ENCODE peak calls at places on chromosomes 4 and X, in four cellular contexts. E is epithelial cell of esophagus, S is dorsolateral prefrontal cortex, Z is Calu3. C is an unnamed sample.

GRCh38 chr4:80393246-80393969 is 57.9 kb downstream of the CFAP299 start:
- DNase-seq in E (peak; percentile 89), Z (no peak), S (no peak), C (no peak)

GRCh38 chr4:158043971-158044618 is 128.7 kb downstream of the GASK1B start:
- DNase-seq in S (no peak), E (no peak), Z (no peak), C (no peak)

GRCh38 chr4:108592674-108592986 is 27.7 kb upstream of the RPL34 start:
- DNase-seq in S (no peak), E (no peak), Z (no peak), C (no peak)

GRCh38 chr4:55071951-55072350 is 53.4 kb downstream of the KDR start:
- DNase-seq in Z (no peak), S (no peak), E (peak; percentile 63), C (no peak)

GRCh38 chr4:183443609-183444148 is 757 bp upstream of the CDKN2AIP start:
- DNase-seq in S (peak; percentile 52), E (no peak), Z (no peak), C (no peak)

GRCh38 chrX:54248309-54248708 is 65.3 kb upstream of the FAM120C start:
- DNase-seq in S (no peak), Z (no peak), E (peak; percentile 60), C (no peak)

GRCh38 chr4:16250665-16251365 is 24.5 kb upstream of the TAPT1 start:
- DNase-seq in Z (no peak), E (no peak), S (no peak), C (no peak)

GRCh38 chr4:20711335-20711734 is 11.1 kb downstream of the PACRGL start:
- DNase-seq in E (no peak), S (no peak), Z (no peak), C (no peak)

GRCh38 chrX:15816886-15817285 is 26.6 kb downstream of the ZRSR2 start:
- DNase-seq in E (no peak), S (no peak), Z (no peak), C (no peak)

GRCh38 chr4:43763029-43763610 is 685.5 kb downstream of the KCTD8 start:
- DNase-seq in Z (no peak), S (no peak), E (peak; percentile 22), C (peak; percentile 22)

GRCh38 chr4:123624959-123625358 is 228.4 kb downstream of the SPRY1 start:
- DNase-seq in E (no peak), S (no peak), Z (no peak), C (no peak)

GRCh38 chrX:15943393-15943792 is 88.8 kb upstream of the AP1S2 start:
- DNase-seq in E (no peak), Z (no peak), S (no peak), C (no peak)

GRCh38 chr4:71113294-71113693 is 119.8 kb downstream of the DCK start:
- DNase-seq in S (no peak), E (peak; percentile 25), Z (peak; percentile 21), C (no peak)

GRCh38 chrX:80388206-80388605 is 32.0 kb upstream of the TENT5D start:
- DNase-seq in Z (no peak), E (peak; percentile 4), S (no peak), C (no peak)

GRCh38 chr4:186657766-186658165 is 65.9 kb downstream of the FAT1 start:
- DNase-seq in E (peak; percentile 63), Z (no peak), S (no peak), C (no peak)

GRCh38 chrX:124208675-124209074 is 123.8 kb upstream of the TEX13D start:
- DNase-seq in E (no peak), Z (no peak), S (no peak), C (no peak)

GRCh38 chrX:131812847-131813825 is 210.0 kb upstream of the STK26 start:
- DNase-seq in S (peak; percentile 74), E (no peak), Z (no peak), C (peak; percentile 78)

GRCh38 chrX:113058634-113059033 is 218.0 kb upstream of the AMOT start:
- DNase-seq in Z (no peak), S (no peak), E (no peak), C (no peak)

GRCh38 chr4:2516635-2517034 is 19.8 kb upstream of the FAM193A start:
- DNase-seq in S (no peak), Z (no peak), E (no peak), C (no peak)

GRCh38 chrX:119497185-119497584 is 28.9 kb downstream of the SLC25A5 start:
- DNase-seq in E (no peak), S (no peak), Z (no peak), C (no peak)
- TF ChIP-seq CTCF in E (no peak), S (no peak), Z (no peak), C (no peak)

GRCh38 chr4:22962186-22962786 is 269.5 kb downstream of the GBA3 start:
- DNase-seq in S (no peak), Z (peak; percentile 30), E (peak; percentile 37), C (no peak)
- TF ChIP-seq CTCF in S (no peak), Z (no peak), E (peak; percentile 52), C (no peak)

DNA sequence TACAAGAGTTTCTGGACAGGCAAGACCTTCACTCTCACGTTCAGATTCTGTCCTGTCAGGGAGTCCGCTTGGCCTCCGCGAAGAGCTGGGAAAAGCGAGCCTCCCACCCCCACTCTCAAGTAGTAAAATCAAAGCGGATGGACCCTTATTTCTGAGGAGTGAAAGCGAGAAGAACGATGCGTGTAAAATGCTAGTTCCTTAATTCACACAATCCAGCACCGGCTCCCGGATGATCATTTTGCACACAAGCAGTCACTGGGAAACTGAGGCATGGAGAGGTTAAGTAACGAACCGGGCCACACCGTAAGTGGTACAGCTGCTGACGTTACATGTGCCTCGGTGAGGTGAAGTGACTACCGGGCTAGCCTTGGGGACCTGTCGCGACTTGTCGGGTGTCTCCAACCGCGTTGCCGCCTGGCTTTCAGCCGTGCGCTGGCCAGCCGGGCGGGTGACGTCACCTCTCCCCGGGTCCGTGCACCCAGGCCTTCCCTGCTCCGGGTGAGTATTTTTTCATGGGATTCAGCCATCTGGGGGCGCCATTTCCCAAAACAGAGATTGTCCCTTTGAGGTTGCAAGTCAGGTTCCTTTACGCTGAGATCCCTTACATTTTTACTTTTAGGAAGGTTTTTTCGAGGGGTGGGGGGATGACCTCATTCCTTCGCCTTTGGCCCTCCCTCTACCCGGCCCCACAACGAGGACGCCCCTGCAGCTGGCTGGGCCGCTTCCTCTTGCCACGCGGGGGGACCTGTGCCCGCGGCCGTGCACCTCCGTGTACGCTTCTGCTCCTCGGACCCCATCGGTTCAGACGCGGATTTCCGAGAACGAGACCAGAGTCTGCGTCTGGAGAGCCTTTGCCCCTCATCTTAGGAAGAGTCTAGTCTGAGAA is 3.4 kb upstream of the SFRP2 start:
- DNase-seq in Z (no peak), S (no peak), E (peak; percentile 76), C (peak; percentile 23)
- TF ChIP-seq CTCF in Z (no peak), S (peak; percentile 15), E (peak; percentile 34), C (peak; percentile 39)

GRCh38 chr4:3729885-3730226 is 36.3 kb upstream of the ADRA2C start:
- DNase-seq in Z (no peak), E (no peak), S (no peak), C (no peak)
- TF ChIP-seq CTCF in Z (no peak), E (no peak), S (no peak), C (no peak)

GRCh38 chrX:2610246-2611170 is 80.6 kb upstream of the CD99 start:
- DNase-seq in E (no peak), S (no peak), Z (no peak), C (no peak)

GRCh38 chrX:2609431-2610238 is 81.5 kb upstream of the CD99 start:
- DNase-seq in S (no peak), E (peak; percentile 34), Z (no peak), C (no peak)

GRCh38 chrX:2607113-2607512 is 84.0 kb upstream of the CD99 start:
- DNase-seq in E (no peak), Z (no peak), S (no peak), C (no peak)

DNA sequence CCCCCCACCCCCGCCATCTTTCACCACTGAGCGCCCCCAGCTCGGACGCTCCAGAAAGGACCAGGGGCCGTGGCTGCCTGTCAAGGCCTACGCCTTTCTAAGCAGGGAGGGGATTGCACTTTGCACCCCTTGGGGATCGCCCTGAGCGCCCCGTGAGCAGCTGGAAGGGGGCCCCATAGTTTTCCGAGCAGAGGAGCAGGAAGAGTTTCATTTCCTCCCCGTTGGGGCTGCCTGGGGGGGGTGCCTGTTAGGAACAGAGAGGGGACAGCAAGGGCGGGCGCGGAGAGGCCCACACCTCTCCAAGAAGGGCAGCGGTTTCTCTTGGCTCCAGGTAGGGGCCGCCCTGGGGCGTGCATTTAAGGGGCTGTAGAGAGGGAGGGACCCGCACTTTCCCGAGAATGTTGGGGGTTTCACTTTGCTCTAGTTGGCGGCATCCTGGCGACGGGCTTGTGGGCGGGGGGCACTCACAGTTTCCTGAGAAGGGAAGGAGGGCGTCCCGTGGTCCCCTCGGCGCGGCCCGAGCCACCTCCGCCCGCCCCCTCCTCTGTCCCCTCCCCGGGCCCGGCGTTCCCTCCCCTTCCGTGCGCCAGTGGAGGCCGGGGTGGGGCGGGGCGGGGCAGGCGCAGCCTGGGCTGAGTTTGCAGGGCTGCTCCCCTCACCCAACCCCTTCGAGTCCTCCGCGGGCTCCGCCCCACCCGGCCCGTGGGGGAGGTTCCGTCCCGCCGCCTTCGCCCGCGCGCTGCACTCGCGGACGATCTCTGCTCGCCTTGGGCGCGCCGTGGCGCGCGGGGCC is 82.3 kb upstream of the CD99 start:
- DNase-seq in S (no peak), Z (peak; percentile 81), E (peak; percentile 90), C (peak; percentile 91)
- TF ChIP-seq CTCF in S (no peak), Z (no peak), E (no peak), C (no peak)

GRCh38 chr4:62328526-62328925 is 1128.4 kb downstream of the ADGRL3 start:
- DNase-seq in Z (no peak), S (no peak), E (no peak), C (no peak)
- TF ChIP-seq CTCF in Z (no peak), S (no peak), E (no peak), C (no peak)

GRCh38 chrX:106716463-106716862 is 10.0 kb upstream of the RNF128 start:
- DNase-seq in Z (no peak), E (no peak), S (no peak), C (no peak)
- TF ChIP-seq CTCF in Z (no peak), E (no peak), S (no peak), C (no peak)

GRCh38 chr4:83454626-83455025 is 997 bp downstream of the HELQ start:
- DNase-seq in S (no peak), Z (no peak), E (peak; percentile 4), C (no peak)

GRCh38 chr4:83456184-83456501 is 285 bp downstream of the MRPS18C start:
- DNase-seq in Z (no peak), E (no peak), S (no peak), C (no peak)

GRCh38 chr4:83455300-83456183 is at the start of the genes HELQ and MRPS18C:
- DNase-seq in E (peak; percentile 98), Z (peak; percentile 88), S (peak; percentile 92), C (peak; percentile 91)
- TF ChIP-seq CTCF in E (peak; percentile 46), Z (no peak), S (peak; percentile 26), C (peak; percentile 9)

DNA sequence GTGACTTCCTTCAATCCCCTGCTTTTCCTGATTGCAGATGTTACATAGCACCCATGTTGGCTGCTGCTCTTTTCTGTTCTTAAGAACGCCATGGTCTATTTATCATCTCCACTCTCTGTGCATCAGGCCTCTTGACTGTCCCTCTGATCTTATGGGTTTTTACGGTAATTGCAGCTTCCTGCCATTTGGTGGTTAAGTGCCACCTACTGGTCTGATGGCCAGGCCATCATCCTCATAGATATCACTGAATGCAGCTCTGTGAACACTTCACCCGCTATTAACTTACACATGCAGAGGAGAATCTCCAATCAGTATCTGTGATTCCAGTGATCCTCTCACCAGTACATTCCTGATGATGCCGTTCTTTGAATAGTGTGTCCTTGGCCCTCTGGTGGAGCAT is 382.4 kb downstream of the TRAM1L1 start:
- DNase-seq in Z (no peak), E (peak; percentile 4), S (no peak), C (no peak)
- TF ChIP-seq CTCF in Z (no peak), E (no peak), S (no peak), C (peak; percentile 31)